ENCODE peak calls at places on chromosomes 7 and 10, in eight cellular contexts. One of them, this sample, is unnamed.

GRCh38 chr7:36285276-36285675 is 104.4 kb upstream of the ANLN start:
- DNase-seq in substantia nigra: no peak
- DNase-seq in astrocyte of the spinal cord: no peak
- DNase-seq in CD4-positive, CD25-positive, alpha-beta regulatory T cell: no peak
- DNase-seq in nucleus accumbens: no peak
- DNase-seq in NCI-H2107: no peak
- DNase-seq in epithelial cell of prostate: no peak
- DNase-seq in activated CD4-positive, alpha-beta T cell treated with anti-CD3 and anti-CD28 coated beads for 24 hours: no peak
- DNase-seq in this sample: no peak

GRCh38 chr7:84271550-84271949 is 77.0 kb upstream of the SEMA3A start:
- DNase-seq in NCI-H2107: no peak
- DNase-seq in nucleus accumbens: no peak
- DNase-seq in CD4-positive, CD25-positive, alpha-beta regulatory T cell: no peak
- DNase-seq in astrocyte of the spinal cord: no peak
- DNase-seq in substantia nigra: no peak
- DNase-seq in epithelial cell of prostate: no peak
- DNase-seq in activated CD4-positive, alpha-beta T cell treated with anti-CD3 and anti-CD28 coated beads for 24 hours: no peak
- DNase-seq in this sample: peak

GRCh38 chr10:79047875-79048638 is 20.7 kb upstream of the ZMIZ1 start:
- DNase-seq in substantia nigra: no peak
- DNase-seq in nucleus accumbens: no peak
- DNase-seq in CD4-positive, CD25-positive, alpha-beta regulatory T cell: no peak
- DNase-seq in epithelial cell of prostate: no peak
- DNase-seq in astrocyte of the spinal cord: no peak
- DNase-seq in NCI-H2107: no peak
- DNase-seq in activated CD4-positive, alpha-beta T cell treated with anti-CD3 and anti-CD28 coated beads for 24 hours: peak
- DNase-seq in this sample: no peak

GRCh38 chr10:34137955-34138354 is 677.1 kb downstream of the PARD3 start:
- DNase-seq in nucleus accumbens: no peak
- DNase-seq in CD4-positive, CD25-positive, alpha-beta regulatory T cell: no peak
- DNase-seq in epithelial cell of prostate: peak
- DNase-seq in activated CD4-positive, alpha-beta T cell treated with anti-CD3 and anti-CD28 coated beads for 24 hours: no peak
- DNase-seq in astrocyte of the spinal cord: no peak
- DNase-seq in substantia nigra: no peak
- DNase-seq in NCI-H2107: no peak
- DNase-seq in this sample: peak

GRCh38 chr10:100725041-100725440 is 20.3 kb upstream of the PAX2 start:
- DNase-seq in astrocyte of the spinal cord: no peak
- DNase-seq in substantia nigra: no peak
- DNase-seq in activated CD4-positive, alpha-beta T cell treated with anti-CD3 and anti-CD28 coated beads for 24 hours: no peak
- DNase-seq in nucleus accumbens: no peak
- DNase-seq in epithelial cell of prostate: no peak
- DNase-seq in CD4-positive, CD25-positive, alpha-beta regulatory T cell: no peak
- DNase-seq in NCI-H2107: no peak
- DNase-seq in this sample: no peak

GRCh38 chr10:17453377-17454091 is 861 bp downstream of the ST8SIA6 start:
- DNase-seq in activated CD4-positive, alpha-beta T cell treated with anti-CD3 and anti-CD28 coated beads for 24 hours: no peak
- DNase-seq in astrocyte of the spinal cord: peak
- DNase-seq in NCI-H2107: no peak
- DNase-seq in substantia nigra: no peak
- DNase-seq in CD4-positive, CD25-positive, alpha-beta regulatory T cell: peak
- DNase-seq in nucleus accumbens: no peak
- DNase-seq in epithelial cell of prostate: no peak
- DNase-seq in this sample: peak

GRCh38 chr7:74575083-74575803 is 82.3 kb upstream of the GTF2I start:
- DNase-seq in epithelial cell of prostate: peak
- DNase-seq in CD4-positive, CD25-positive, alpha-beta regulatory T cell: no peak
- DNase-seq in nucleus accumbens: no peak
- DNase-seq in astrocyte of the spinal cord: peak
- DNase-seq in activated CD4-positive, alpha-beta T cell treated with anti-CD3 and anti-CD28 coated beads for 24 hours: no peak
- DNase-seq in substantia nigra: no peak
- DNase-seq in NCI-H2107: no peak
- DNase-seq in this sample: peak

GRCh38 chr7:29342761-29343160 is 148.2 kb downstream of the CHN2 start:
- DNase-seq in CD4-positive, CD25-positive, alpha-beta regulatory T cell: no peak
- DNase-seq in nucleus accumbens: no peak
- DNase-seq in NCI-H2107: no peak
- DNase-seq in activated CD4-positive, alpha-beta T cell treated with anti-CD3 and anti-CD28 coated beads for 24 hours: no peak
- DNase-seq in substantia nigra: no peak
- DNase-seq in astrocyte of the spinal cord: peak
- DNase-seq in epithelial cell of prostate: no peak
- DNase-seq in this sample: no peak

GRCh38 chr7:119802147-119802546 is 470.8 kb upstream of the KCND2 start:
- DNase-seq in activated CD4-positive, alpha-beta T cell treated with anti-CD3 and anti-CD28 coated beads for 24 hours: no peak
- DNase-seq in astrocyte of the spinal cord: no peak
- DNase-seq in epithelial cell of prostate: no peak
- DNase-seq in NCI-H2107: no peak
- DNase-seq in CD4-positive, CD25-positive, alpha-beta regulatory T cell: no peak
- DNase-seq in nucleus accumbens: no peak
- DNase-seq in substantia nigra: no peak
- DNase-seq in this sample: peak

GRCh38 chr7:47634273-47634672 is 52.4 kb upstream of the TNS3 start:
- DNase-seq in substantia nigra: no peak
- DNase-seq in activated CD4-positive, alpha-beta T cell treated with anti-CD3 and anti-CD28 coated beads for 24 hours: no peak
- DNase-seq in astrocyte of the spinal cord: no peak
- DNase-seq in CD4-positive, CD25-positive, alpha-beta regulatory T cell: no peak
- DNase-seq in nucleus accumbens: no peak
- DNase-seq in NCI-H2107: no peak
- DNase-seq in epithelial cell of prostate: no peak
- DNase-seq in this sample: no peak

GRCh38 chr7:1829111-1829510 is 159.0 kb downstream of the ELFN1 start:
- DNase-seq in substantia nigra: no peak
- DNase-seq in CD4-positive, CD25-positive, alpha-beta regulatory T cell: no peak
- DNase-seq in nucleus accumbens: no peak
- DNase-seq in epithelial cell of prostate: no peak
- DNase-seq in NCI-H2107: no peak
- DNase-seq in activated CD4-positive, alpha-beta T cell treated with anti-CD3 and anti-CD28 coated beads for 24 hours: no peak
- DNase-seq in astrocyte of the spinal cord: no peak
- DNase-seq in this sample: no peak

GRCh38 chr7:75776295-75776971 is 4.4 kb upstream of the CCL26 start:
- DNase-seq in substantia nigra: no peak
- DNase-seq in epithelial cell of prostate: peak
- DNase-seq in astrocyte of the spinal cord: peak
- DNase-seq in nucleus accumbens: no peak
- DNase-seq in NCI-H2107: no peak
- DNase-seq in CD4-positive, CD25-positive, alpha-beta regulatory T cell: no peak
- DNase-seq in activated CD4-positive, alpha-beta T cell treated with anti-CD3 and anti-CD28 coated beads for 24 hours: peak
- DNase-seq in this sample: peak

GRCh38 chr10:11208243-11208642 is 190.6 kb downstream of the CELF2 start:
- DNase-seq in nucleus accumbens: no peak
- DNase-seq in NCI-H2107: no peak
- DNase-seq in activated CD4-positive, alpha-beta T cell treated with anti-CD3 and anti-CD28 coated beads for 24 hours: no peak
- DNase-seq in astrocyte of the spinal cord: no peak
- DNase-seq in CD4-positive, CD25-positive, alpha-beta regulatory T cell: no peak
- DNase-seq in substantia nigra: no peak
- DNase-seq in epithelial cell of prostate: no peak
- DNase-seq in this sample: no peak

GRCh38 chr7:139112741-139113250 is 3.3 kb upstream of the ZC3HAV1 start:
- DNase-seq in substantia nigra: no peak
- DNase-seq in epithelial cell of prostate: no peak
- DNase-seq in CD4-positive, CD25-positive, alpha-beta regulatory T cell: no peak
- DNase-seq in nucleus accumbens: no peak
- DNase-seq in NCI-H2107: no peak
- DNase-seq in activated CD4-positive, alpha-beta T cell treated with anti-CD3 and anti-CD28 coated beads for 24 hours: no peak
- DNase-seq in astrocyte of the spinal cord: no peak
- DNase-seq in this sample: no peak

GRCh38 chr7:150369740-150370501 is 1.3 kb downstream of the REPIN1 start:
- DNase-seq in activated CD4-positive, alpha-beta T cell treated with anti-CD3 and anti-CD28 coated beads for 24 hours: no peak
- DNase-seq in CD4-positive, CD25-positive, alpha-beta regulatory T cell: no peak
- DNase-seq in epithelial cell of prostate: no peak
- DNase-seq in NCI-H2107: no peak
- DNase-seq in astrocyte of the spinal cord: no peak
- DNase-seq in substantia nigra: no peak
- DNase-seq in nucleus accumbens: no peak
- DNase-seq in this sample: peak

GRCh38 chr10:77641788-77642397 is 4.3 kb upstream of the KCNMA1 start:
- DNase-seq in NCI-H2107: peak
- DNase-seq in epithelial cell of prostate: peak
- DNase-seq in astrocyte of the spinal cord: peak
- DNase-seq in substantia nigra: no peak
- DNase-seq in activated CD4-positive, alpha-beta T cell treated with anti-CD3 and anti-CD28 coated beads for 24 hours: peak
- DNase-seq in nucleus accumbens: no peak
- DNase-seq in CD4-positive, CD25-positive, alpha-beta regulatory T cell: peak
- DNase-seq in this sample: peak

GRCh38 chr10:11685787-11686218 is 56.4 kb upstream of the ECHDC3 start:
- DNase-seq in NCI-H2107: no peak
- DNase-seq in epithelial cell of prostate: no peak
- DNase-seq in astrocyte of the spinal cord: peak
- DNase-seq in nucleus accumbens: no peak
- DNase-seq in activated CD4-positive, alpha-beta T cell treated with anti-CD3 and anti-CD28 coated beads for 24 hours: peak
- DNase-seq in CD4-positive, CD25-positive, alpha-beta regulatory T cell: peak
- DNase-seq in substantia nigra: no peak
- DNase-seq in this sample: peak

This sample was measured in mesenchymal stem cell.